ENCODE peak calls at places on chromosome 15, in seven cellular contexts. G is mucosa of descending colon, T is B cell, M is spleen, B is heart right ventricle, N is NCI-H2081, E is kidney tubule cell. I is an unnamed sample.

GRCh38 chr15:51286816-51287215 is 51.6 kb downstream of the CYP19A1 start:
- DNase-seq in G (no peak), T (no peak), M (no peak), B (no peak), N (no peak), E (no peak), I (peak)

GRCh38 chr15:90031231-90031791 is 30.2 kb downstream of the ZNF710 start:
- DNase-seq in G (peak), T (peak), M (peak), B (peak), N (no peak), E (no peak), I (no peak)

GRCh38 chr15:44193651-44194396 is 1.2 kb downstream of the FRMD5 start:
- DNase-seq in G (no peak), T (peak), M (no peak), B (no peak), N (peak), E (peak), I (peak)

GRCh38 chr15:81297580-81298575 is 26.1 kb downstream of the STARD5 start:
- DNase-seq in G (no peak), T (no peak), M (peak), B (no peak), N (no peak), E (no peak), I (no peak)

GRCh38 chr15:99522288-99522687 is 43.5 kb upstream of the MEF2A start:
- DNase-seq in G (no peak), T (no peak), M (no peak), B (no peak), N (no peak), E (no peak), I (no peak)

GRCh38 chr15:92906563-92907081 is 6.5 kb downstream of the CHD2 start:
- DNase-seq in G (no peak), T (no peak), M (no peak), B (no peak), N (no peak), E (peak), I (peak)

GRCh38 chr15:65829150-65829764 is 37.2 kb upstream of the DENND4A start:
- DNase-seq in G (no peak), T (no peak), M (no peak), B (no peak), N (peak), E (peak), I (peak)

GRCh38 chr15:48472756-48473155 is 141.5 kb downstream of the DUT start:
- DNase-seq in G (no peak), T (no peak), M (no peak), B (no peak), N (no peak), E (peak), I (peak)

GRCh38 chr15:48963524-48964113 is at the start of gene SHC4:
- DNase-seq in G (peak), T (peak), M (no peak), B (peak), N (peak), E (peak), I (peak)

GRCh38 chr15:99105516-99106341 is 849 bp downstream of the SYNM start:
- DNase-seq in G (peak), T (peak), M (peak), B (peak), N (peak), E (peak), I (peak)

GRCh38 chr15:76976572-76977270 is 18.2 kb upstream of the PSTPIP1 start:
- DNase-seq in G (no peak), T (no peak), M (no peak), B (no peak), N (no peak), E (no peak), I (no peak)

GRCh38 chr15:40982855-40983254 is 29.6 kb downstream of the CHAC1 start:
- DNase-seq in G (no peak), T (no peak), M (peak), B (no peak), N (no peak), E (no peak), I (no peak)

GRCh38 chr15:43518073-43518761 is 809 bp downstream of the MAP1A start:
- DNase-seq in G (no peak), T (peak), M (no peak), B (peak), N (peak), E (no peak), I (peak)

GRCh38 chr15:43225201-43225949 is 4.6 kb upstream of the EPB42 start:
- DNase-seq in G (no peak), T (peak), M (no peak), B (peak), N (peak), E (peak), I (peak)

GRCh38 chr15:51129513-51130197 is 34.9 kb upstream of the TNFAIP8L3 start:
- DNase-seq in G (peak), T (no peak), M (no peak), B (no peak), N (peak), E (no peak), I (no peak)

GRCh38 chr15:98169551-98169950 is 209.0 kb downstream of the ARRDC4 start:
- DNase-seq in G (no peak), T (no peak), M (no peak), B (no peak), N (no peak), E (no peak), I (no peak)

GRCh38 chr15:43877371-43877770 is 50.6 kb downstream of the WDR76 start:
- DNase-seq in G (no peak), T (no peak), M (no peak), B (peak), N (no peak), E (no peak), I (no peak)

GRCh38 chr15:67080900-67081431 is 15.6 kb downstream of the SMAD3 start:
- DNase-seq in G (no peak), T (peak), M (peak), B (peak), N (no peak), E (peak), I (no peak)

GRCh38 chr15:65278480-65278879 is 8.2 kb downstream of the PARP16 start:
- DNase-seq in G (no peak), T (no peak), M (no peak), B (no peak), N (no peak), E (no peak), I (no peak)

GRCh38 chr15:70098461-70099166 is 897 bp upstream of the TLE3 start:
- DNase-seq in G (peak), T (no peak), M (peak), B (no peak), N (no peak), E (peak), I (peak)

GRCh38 chr15:68819451-68820204 is 1.1 kb downstream of the ANP32A start:
- DNase-seq in G (peak), T (peak), M (peak), B (peak), N (peak), E (peak), I (peak)

GRCh38 chr15:70234256-70234965 is 136.7 kb upstream of the TLE3 start:
- DNase-seq in G (no peak), T (no peak), M (peak), B (no peak), N (no peak), E (no peak), I (no peak)

GRCh38 chr15:23564798-23565394 is 578 bp upstream of the MKRN3 start:
- DNase-seq in G (no peak), T (no peak), M (no peak), B (no peak), N (no peak), E (no peak), I (no peak)

GRCh38 chr15:66679657-66680108 is 22.4 kb upstream of the SMAD6 start:
- DNase-seq in G (no peak), T (no peak), M (no peak), B (peak), N (no peak), E (no peak), I (no peak)

GRCh38 chr15:78682693-78683410 is 41.8 kb upstream of the CHRNB4 start:
- DNase-seq in G (no peak), T (no peak), M (peak), B (no peak), N (no peak), E (no peak), I (no peak)

GRCh38 chr15:62503451-62503850 is 338.4 kb upstream of the C2CD4B start:
- DNase-seq in G (no peak), T (no peak), M (no peak), B (peak), N (no peak), E (peak), I (no peak)

GRCh38 chr15:64333986-64334385 is 22.0 kb downstream of the CSNK1G1 start:
- DNase-seq in G (no peak), T (no peak), M (no peak), B (no peak), N (no peak), E (no peak), I (no peak)

GRCh38 chr15:42315435-42316020 is 42.3 kb upstream of the TMEM87A start:
- DNase-seq in G (no peak), T (no peak), M (no peak), B (no peak), N (no peak), E (no peak), I (no peak)

GRCh38 chr15:65100427-65100826 is 14.6 kb downstream of the UBAP1L start:
- DNase-seq in G (peak), T (no peak), M (no peak), B (no peak), N (no peak), E (no peak), I (no peak)

GRCh38 chr15:42404461-42405235 is 45.3 kb downstream of the CAPN3 start:
- DNase-seq in G (no peak), T (no peak), M (no peak), B (no peak), N (no peak), E (no peak), I (no peak)

GRCh38 chr15:29377141-29377540 is 107.5 kb upstream of the NSMCE3 start:
- DNase-seq in G (no peak), T (no peak), M (no peak), B (no peak), N (no peak), E (no peak), I (no peak)

I was measured in DMS53.